ENCODE peak calls at places on chromosomes 1 and 21, in seven cellular contexts. H, X, Y, M, P, O and U are unnamed samples.

GRCh38 chr1:67983867-67984266 is 66.6 kb downstream of the DIRAS3 start:
- DNase-seq in H (no peak), X (no peak), Y (no peak), M (no peak), P (no peak), O (peak; percentile 45), U (no peak)

GRCh38 chr1:43671626-43672330 is 21.8 kb downstream of the KDM4A start:
- DNase-seq in H (no peak), X (no peak), Y (no peak), M (no peak), P (no peak), O (peak; percentile 83), U (no peak)

GRCh38 chr1:37574834-37575479 is 18.2 kb downstream of the DNALI1 start:
- DNase-seq in H (no peak), X (no peak), Y (no peak), M (no peak), P (no peak), O (peak; percentile 84), U (no peak)

GRCh38 chr1:208349679-208350330 is 105.6 kb upstream of the PLXNA2 start:
- DNase-seq in H (peak; percentile 91), X (no peak), Y (peak; percentile 68), M (no peak), P (no peak), O (no peak), U (peak; percentile 69)

GRCh38 chr1:1359668-1360468 is 1.5 kb upstream of the MXRA8 start:
- DNase-seq in H (no peak), X (peak; percentile 60), Y (no peak), M (no peak), P (no peak), O (peak; percentile 86), U (no peak)

GRCh38 chr1:111990026-111990877 is 784 bp upstream of the KCND3 start:
- DNase-seq in H (peak; percentile 70), X (peak; percentile 49), Y (peak; percentile 29), M (no peak), P (no peak), O (peak; percentile 26), U (peak; percentile 38)

GRCh38 chr21:16634522-16634914 is 878.3 kb upstream of the CXADR start:
- DNase-seq in H (peak; percentile 45), X (no peak), Y (peak; percentile 66), M (no peak), P (no peak), O (no peak), U (no peak)

GRCh38 chr21:35275776-35276175 is 226.7 kb upstream of the RUNX1 start:
- DNase-seq in H (no peak), X (no peak), Y (no peak), M (no peak), P (no peak), O (peak; percentile 65), U (no peak)

GRCh38 chr1:180926164-180926981 is 13.7 kb downstream of the KIAA1614 start:
- DNase-seq in H (no peak), X (peak; percentile 77), Y (no peak), M (no peak), P (no peak), O (peak; percentile 42), U (peak; percentile 79)

GRCh38 chr1:101996830-101997485 is at the start of gene OLFM3:
- DNase-seq in H (peak; percentile 95), X (no peak), Y (peak; percentile 86), M (no peak), P (peak; percentile 24), O (peak; percentile 8), U (peak; percentile 94)

GRCh38 chr1:149962039-149962647 is 25.5 kb upstream of the MTMR11 start:
- DNase-seq in H (peak; percentile 78), X (no peak), Y (peak; percentile 67), M (peak; percentile 11), P (peak; percentile 50), O (peak; percentile 75), U (peak; percentile 74)

GRCh38 chr1:97904528-97904927 is 16.3 kb downstream of the DPYD start:
- DNase-seq in H (no peak), X (no peak), Y (peak; percentile 2), M (no peak), P (peak; percentile 18), O (peak; percentile 62), U (no peak)

GRCh38 chr1:232904566-232904965 is 45.8 kb upstream of the NTPCR start:
- DNase-seq in H (no peak), X (no peak), Y (peak; percentile 44), M (no peak), P (peak; percentile 25), O (peak; percentile 87), U (no peak)

GRCh38 chr1:50873458-50874187 is 86.4 kb downstream of the FAF1 start:
- DNase-seq in H (peak; percentile 92), X (peak; percentile 26), Y (peak; percentile 91), M (peak; percentile 38), P (peak; percentile 2), O (peak; percentile 72), U (peak; percentile 77)

GRCh38 chr1:92461364-92462097 is 25.2 kb downstream of the GFI1 start:
- DNase-seq in H (no peak), X (no peak), Y (no peak), M (no peak), P (no peak), O (no peak), U (no peak)

GRCh38 chr1:2948001-2948750 is 73.1 kb upstream of the ACTRT2 start:
- DNase-seq in H (no peak), X (no peak), Y (no peak), M (no peak), P (no peak), O (no peak), U (no peak)

GRCh38 chr1:179824265-179824664 is 53.3 kb downstream of the TOR1AIP2 start:
- DNase-seq in H (peak; percentile 47), X (no peak), Y (no peak), M (no peak), P (no peak), O (no peak), U (no peak)

GRCh38 chr1:52552236-52552504 is 722 bp downstream of the TUT4 start:
- DNase-seq in H (peak; percentile 74), X (no peak), Y (peak; percentile 64), M (peak; percentile 53), P (peak; percentile 53), O (peak; percentile 61), U (peak; percentile 64)

GRCh38 chr1:109149874-109150601 is 36.1 kb downstream of the ELAPOR1 start:
- DNase-seq in H (no peak), X (no peak), Y (no peak), M (no peak), P (no peak), O (no peak), U (no peak)
- H3K27ac ChIP-seq in H (no peak overlapping the region), X (peak overlapping the region; percentile 72), Y (no peak overlapping the region), M (no peak overlapping the region), P (no peak overlapping the region), O (no peak overlapping the region), U (no peak overlapping the region)

GRCh38 chr1:24481843-24482610 is 20.6 kb upstream of the RCAN3 start:
- DNase-seq in H (no peak), X (no peak), Y (no peak), M (no peak), P (no peak), O (no peak), U (no peak)
- H3K27ac ChIP-seq in H (no peak overlapping the region), X (no peak overlapping the region), Y (no peak overlapping the region), M (peak overlapping the region; percentile 81), P (no peak overlapping the region), O (no peak overlapping the region), U (no peak overlapping the region)

DNA sequence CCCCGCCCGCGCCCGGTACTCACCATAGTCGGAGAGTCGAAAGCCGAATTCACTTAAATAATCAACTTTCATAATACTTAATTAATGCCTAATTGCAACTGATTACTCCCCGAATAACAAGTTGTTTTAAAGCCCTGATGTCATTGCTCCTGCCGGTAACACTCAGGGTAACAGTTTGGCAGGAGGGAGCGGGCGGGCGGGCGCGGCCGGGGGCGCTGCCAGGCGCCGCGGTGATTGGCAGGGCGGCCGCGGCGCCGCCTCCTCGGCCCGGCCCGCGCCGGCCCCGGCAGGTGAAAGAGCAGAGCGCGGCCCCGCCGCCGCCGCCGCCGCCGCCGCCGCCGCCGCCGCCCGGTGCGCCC is 102.2 kb downstream of the CASZ1 start:
- DNase-seq in H (no peak), X (no peak), Y (peak; percentile 62), M (peak; percentile 44), P (peak; percentile 80), O (peak; percentile 19), U (no peak)
- H3K27ac ChIP-seq in H (no peak overlapping the region), X (peak overlapping the region; percentile 84), Y (no peak overlapping the region), M (no peak overlapping the region), P (peak overlapping the region; percentile 83), O (no peak overlapping the region), U (no peak overlapping the region)

DNA sequence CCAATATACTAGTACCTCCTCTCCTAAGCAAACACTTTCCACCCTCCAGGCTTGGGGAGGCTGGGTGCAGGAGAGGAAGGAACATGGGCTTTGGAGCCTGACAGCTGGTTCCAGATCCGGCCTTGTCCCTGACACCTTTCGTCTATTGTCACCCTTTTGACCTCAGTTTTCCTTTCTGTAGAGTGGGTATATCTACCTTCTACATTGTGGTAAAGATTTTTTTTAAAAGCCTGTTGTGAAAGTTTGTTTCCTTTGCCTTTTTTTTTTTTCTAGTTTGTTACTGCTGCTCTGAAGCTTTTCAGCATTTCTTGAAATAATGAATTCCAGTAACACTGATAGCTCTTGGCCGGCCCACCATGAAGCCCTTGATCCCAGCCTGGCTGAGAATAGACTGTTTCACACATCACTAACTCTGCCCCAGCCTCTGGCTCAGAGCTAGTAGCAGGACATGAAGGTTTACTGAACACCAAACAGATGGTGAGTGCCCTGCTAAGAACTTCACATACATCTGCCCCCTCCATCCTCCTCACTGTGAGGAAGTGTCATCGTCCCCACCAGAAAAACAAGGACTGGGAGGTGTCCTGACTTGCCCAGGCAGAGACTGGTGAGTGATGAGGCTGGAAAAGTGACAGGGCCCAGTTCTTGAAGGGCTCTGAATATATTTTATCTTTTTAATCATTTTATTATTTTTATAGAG is 33.1 kb upstream of the ID3 start:
- DNase-seq in H (no peak), X (no peak), Y (no peak), M (no peak), P (peak; percentile 38), O (no peak), U (no peak)
- H3K27ac ChIP-seq in H (no peak overlapping the region), X (peak overlapping the region; percentile 62), Y (no peak overlapping the region), M (no peak overlapping the region), P (peak overlapping the region; percentile 95), O (no peak overlapping the region), U (no peak overlapping the region)

GRCh38 chr1:27519341-27520258 is 29.6 kb upstream of the WASF2 start:
- DNase-seq in H (peak; percentile 73), X (peak; percentile 51), Y (peak; percentile 69), M (no peak), P (no peak), O (no peak), U (peak; percentile 81)
- H3K27ac ChIP-seq in H (peak overlapping the region; percentile 91), X (peak overlapping the region; percentile 94), Y (no peak overlapping the region), M (no peak overlapping the region), P (peak overlapping the region; percentile 98), O (no peak overlapping the region), U (no peak overlapping the region)

GRCh38 chr1:167248707-167249642 is 28.3 kb downstream of the POU2F1 start:
- DNase-seq in H (no peak), X (no peak), Y (peak; percentile 72), M (no peak), P (no peak), O (no peak), U (no peak)
- H3K27ac ChIP-seq in H (no peak overlapping the region), X (no peak overlapping the region), Y (no peak overlapping the region), M (no peak overlapping the region), P (no peak overlapping the region), O (no peak overlapping the region), U (no peak overlapping the region)